ENCODE peak calls at places on chromosome 3, in five cellular contexts. I is CD4-positive, alpha-beta T cell; B is H9; J is WTC11; E is fibroblast of lung. S is an unnamed sample.

GRCh38 chr3:191774485-191774884 is 313.5 kb downstream of the PYDC2 start:
- DNase-seq in I (no peak), B (no peak), J (no peak), E (no peak), S (no peak)

GRCh38 chr3:183641875-183642274 is 6.5 kb downstream of the KLHL24 start:
- DNase-seq in I (no peak), B (no peak), J (no peak), E (no peak), S (no peak)

GRCh38 chr3:196624907-196625306 is 14.6 kb upstream of the NRROS start:
- DNase-seq in I (no peak), B (no peak), J (no peak), E (no peak), S (no peak)

GRCh38 chr3:64935995-64936394 is 248.2 kb upstream of the ADAMTS9 start:
- DNase-seq in I (no peak), B (no peak), J (no peak), E (no peak), S (no peak)

GRCh38 chr3:107001635-107002034 is 375.6 kb upstream of the CCDC54 start:
- DNase-seq in I (no peak), B (no peak), J (no peak), E (no peak), S (no peak)

GRCh38 chr3:129756871-129757270 is 136.6 kb downstream of the TMCC1 start:
- DNase-seq in I (no peak), B (no peak), J (no peak), E (peak; percentile 75), S (no peak)

GRCh38 chr3:45943207-45943846 is at the start of gene CXCR6:
- DNase-seq in I (peak; percentile 24), B (no peak), J (no peak), E (no peak), S (no peak)

GRCh38 chr3:114319453-114319852 is 25.6 kb downstream of the TIGIT start:
- DNase-seq in I (no peak), B (peak; percentile 42), J (no peak), E (peak; percentile 73), S (no peak)

GRCh38 chr3:13299531-13300155 is 120.5 kb downstream of the NUP210 start:
- DNase-seq in I (no peak), B (no peak), J (no peak), E (no peak), S (no peak)

GRCh38 chr3:66408458-66408857 is 92.4 kb downstream of the LRIG1 start:
- DNase-seq in I (no peak), B (no peak), J (no peak), E (no peak), S (no peak)

GRCh38 chr3:32045091-32045964 is 61.1 kb upstream of the GPD1L start:
- DNase-seq in I (no peak), B (peak; percentile 38), J (peak; percentile 24), E (peak; percentile 99), S (no peak)

GRCh38 chr3:67688231-67688630 is 33.8 kb upstream of the SUCLG2 start:
- DNase-seq in I (no peak), B (no peak), J (no peak), E (no peak), S (no peak)

GRCh38 chr3:50165388-50166308 is 10.5 kb downstream of the SEMA3F start:
- DNase-seq in I (no peak), B (no peak), J (no peak), E (peak; percentile 86), S (no peak)

GRCh38 chr3:29773481-29773880 is 492.6 kb downstream of the RBMS3 start:
- DNase-seq in I (no peak), B (no peak), J (peak; percentile 20), E (no peak), S (no peak)

DNA sequence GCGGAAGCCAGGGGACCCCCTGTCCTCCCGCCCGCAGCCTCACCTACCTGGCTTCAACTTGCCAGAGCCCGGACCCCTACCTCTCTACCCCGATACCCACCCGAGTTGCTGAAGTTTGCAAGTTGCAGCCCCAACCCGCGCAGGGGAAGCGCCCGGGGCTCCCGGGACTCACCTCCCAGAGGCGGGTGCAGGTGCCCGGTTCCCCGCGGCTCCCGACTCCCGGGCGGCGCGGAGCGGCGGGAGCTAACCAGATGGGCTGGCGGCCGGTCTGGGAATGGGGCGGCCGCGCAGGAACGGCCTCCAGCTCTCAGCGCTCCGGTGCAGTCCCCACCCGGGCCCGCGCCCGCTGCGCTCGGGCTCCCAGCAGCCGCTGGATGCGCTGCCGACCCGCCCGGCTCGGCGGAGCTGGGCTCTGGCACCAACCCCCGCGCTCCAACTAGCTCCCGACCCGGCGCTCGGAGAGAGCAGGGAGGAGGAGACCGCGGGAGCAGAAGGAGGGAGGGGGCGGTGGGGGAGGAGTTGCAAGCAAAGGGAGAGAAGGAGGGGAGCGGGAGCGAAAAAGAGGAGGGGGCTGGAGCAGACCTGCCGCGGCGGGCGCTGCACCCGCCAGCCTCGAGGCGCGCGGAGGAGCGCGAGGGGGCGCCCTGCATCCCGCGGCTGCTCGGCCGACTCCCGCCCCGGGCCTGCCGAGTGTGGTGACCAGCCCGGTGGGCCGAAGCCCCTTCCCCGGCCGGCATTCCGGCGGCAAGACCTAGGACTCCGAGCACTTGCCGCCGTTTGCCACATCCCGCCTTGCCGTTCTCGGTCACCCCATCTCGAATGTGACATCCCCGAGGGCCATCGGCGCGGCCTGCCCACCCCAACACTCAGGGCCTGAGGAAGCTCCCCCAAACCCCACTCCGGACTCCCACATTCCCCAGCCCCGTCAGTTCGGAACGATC is at the start of gene SEMA5B:
- DNase-seq in I (peak; percentile 7), B (peak; percentile 88), J (peak; percentile 83), E (no peak), S (peak; percentile 75)
- TF ChIP-seq CTCF in I (peak; percentile 12), B (peak; percentile 61), J (no peak), E (peak; percentile 18), S (peak; percentile 54)

GRCh38 chr3:150179330-150179729 is 208.6 kb upstream of the PFN2 start:
- DNase-seq in I (no peak), B (no peak), J (no peak), E (no peak), S (no peak)

GRCh38 chr3:150183619-150184425 is 213.1 kb upstream of the PFN2 start:
- DNase-seq in I (peak; percentile 7), B (peak; percentile 77), J (peak; percentile 72), E (peak; percentile 86), S (peak; percentile 60)

GRCh38 chr3:150180349-150180748 is 209.7 kb upstream of the PFN2 start:
- DNase-seq in I (no peak), B (no peak), J (no peak), E (peak; percentile 90), S (no peak)

GRCh38 chr3:150184426-150185071 is 213.9 kb upstream of the PFN2 start:
- DNase-seq in I (no peak), B (no peak), J (no peak), E (peak; percentile 56), S (no peak)
- TF ChIP-seq CTCF in I (peak; percentile 8), B (no peak), J (no peak), E (no peak), S (peak; percentile 17)

GRCh38 chr3:152834354-152835310 is at the start of gene P2RY1:
- DNase-seq in I (no peak), B (peak; percentile 88), J (peak; percentile 90), E (peak; percentile 60), S (peak; percentile 69)
- TF ChIP-seq CTCF in I (no peak), B (peak; percentile 34), J (no peak), E (no peak), S (peak; percentile 33)

GRCh38 chr3:52841211-52841980 is 6.6 kb upstream of the MUSTN1 start:
- DNase-seq in I (no peak), B (no peak), J (no peak), E (no peak), S (no peak)

GRCh38 chr3:52841981-52842340 is 7.1 kb upstream of the MUSTN1 start:
- DNase-seq in I (no peak), B (no peak), J (no peak), E (no peak), S (no peak)

GRCh38 chr3:52838561-52839267 is 3.9 kb upstream of the MUSTN1 start:
- DNase-seq in I (no peak), B (no peak), J (no peak), E (no peak), S (no peak)

GRCh38 chr3:52839268-52839575 is 4.4 kb upstream of the MUSTN1 start:
- DNase-seq in I (no peak), B (no peak), J (no peak), E (no peak), S (no peak)

DNA sequence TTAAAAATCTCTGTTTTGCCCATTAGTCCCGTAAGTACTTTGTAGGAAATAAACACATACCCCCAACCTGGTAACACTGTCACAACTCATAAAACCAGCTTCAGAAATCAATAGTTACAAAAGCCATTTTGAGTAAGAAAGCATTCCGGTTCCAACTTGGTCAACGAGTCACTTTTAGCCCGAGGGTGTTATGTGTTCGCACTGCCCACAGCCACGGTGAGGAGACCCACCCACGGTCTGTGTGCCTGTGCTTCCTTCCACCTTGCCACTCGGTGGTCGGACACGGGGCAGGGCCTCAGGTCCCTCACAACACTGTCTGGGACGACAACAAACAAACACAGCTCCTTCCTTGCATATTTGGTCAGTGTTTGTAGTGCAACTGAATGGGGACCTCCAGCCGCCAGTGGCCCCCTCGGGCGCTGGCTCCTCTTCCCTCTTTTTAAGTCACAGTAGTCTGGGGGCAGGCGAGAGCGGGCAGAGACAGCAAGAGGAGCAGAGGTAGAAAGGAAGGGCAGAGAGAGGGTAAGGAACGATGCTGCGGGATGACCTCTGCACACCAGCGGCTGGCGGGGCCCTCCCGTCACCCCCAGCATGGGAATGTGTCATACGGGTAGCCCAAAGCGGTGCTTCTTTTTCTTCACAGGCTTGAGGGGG is 5.2 kb upstream of the MUSTN1 start:
- DNase-seq in I (no peak), B (no peak), J (no peak), E (no peak), S (no peak)
- TF ChIP-seq CTCF in I (no peak), B (no peak), J (no peak), E (no peak), S (no peak)

GRCh38 chr3:146638718-146639117 is 33.6 kb upstream of the PLSCR5 start:
- DNase-seq in I (no peak), B (no peak), J (no peak), E (peak; percentile 12), S (no peak)
- TF ChIP-seq CTCF in I (no peak), B (peak; percentile 68), J (no peak), E (no peak), S (peak; percentile 70)